ENCODE peak calls at places on chromosomes 16 and 17, in five cellular contexts. C is dorsolateral prefrontal cortex, L is mammary epithelial cell, V is HepG2, H is mucosa of descending colon. S is an unnamed sample.

GRCh38 chr17:48520631-48521045 is 10.2 kb downstream of the HOXB1 start:
- DNase-seq in H (no peak), V (no peak), C (no peak), L (no peak), S (no peak)

GRCh38 chr17:78967782-78968362 is 11.9 kb downstream of the LGALS3BP start:
- DNase-seq in V (no peak), H (no peak), L (no peak), C (no peak), S (no peak)

GRCh38 chr17:7177954-7178477 is 1.2 kb downstream of the ASGR1 start:
- DNase-seq in H (no peak), V (peak), L (no peak), C (no peak), S (peak)

GRCh38 chr17:48575066-48575582 is 3.0 kb downstream of the HOXB4 start:
- DNase-seq in C (no peak), H (no peak), V (no peak), L (peak), S (no peak)

GRCh38 chr16:87343753-87344050 is 26.5 kb upstream of the C16orf95 start:
- DNase-seq in L (no peak), C (no peak), H (no peak), V (no peak), S (no peak)

GRCh38 chr16:50741225-50741807 is 570 bp upstream of the CYLD start:
- DNase-seq in L (peak), V (no peak), H (peak), C (no peak), S (no peak)

GRCh38 chr16:19882186-19882585 is 2.5 kb downstream of the GPRC5B start:
- DNase-seq in H (no peak), C (no peak), L (no peak), V (no peak), S (no peak)

GRCh38 chr16:31456988-31457360 is 2.3 kb upstream of the ARMC5 start:
- DNase-seq in V (no peak), C (no peak), L (no peak), H (peak), S (no peak)

GRCh38 chr17:59766486-59766885 is 59.0 kb downstream of the VMP1 start:
- DNase-seq in L (no peak), H (no peak), V (no peak), C (no peak), S (no peak)

GRCh38 chr16:84841787-84842300 is 22.1 kb downstream of the CRISPLD2 start:
- DNase-seq in V (no peak), H (peak), C (no peak), L (peak), S (peak)

GRCh38 chr16:69276143-69277115 is 34.7 kb upstream of the VPS4A start:
- DNase-seq in H (no peak), L (no peak), V (no peak), C (no peak), S (no peak)

GRCh38 chr16:26005336-26005735 is 313.6 kb downstream of the HS3ST4 start:
- DNase-seq in C (no peak), H (no peak), L (no peak), V (no peak), S (no peak)

DNA sequence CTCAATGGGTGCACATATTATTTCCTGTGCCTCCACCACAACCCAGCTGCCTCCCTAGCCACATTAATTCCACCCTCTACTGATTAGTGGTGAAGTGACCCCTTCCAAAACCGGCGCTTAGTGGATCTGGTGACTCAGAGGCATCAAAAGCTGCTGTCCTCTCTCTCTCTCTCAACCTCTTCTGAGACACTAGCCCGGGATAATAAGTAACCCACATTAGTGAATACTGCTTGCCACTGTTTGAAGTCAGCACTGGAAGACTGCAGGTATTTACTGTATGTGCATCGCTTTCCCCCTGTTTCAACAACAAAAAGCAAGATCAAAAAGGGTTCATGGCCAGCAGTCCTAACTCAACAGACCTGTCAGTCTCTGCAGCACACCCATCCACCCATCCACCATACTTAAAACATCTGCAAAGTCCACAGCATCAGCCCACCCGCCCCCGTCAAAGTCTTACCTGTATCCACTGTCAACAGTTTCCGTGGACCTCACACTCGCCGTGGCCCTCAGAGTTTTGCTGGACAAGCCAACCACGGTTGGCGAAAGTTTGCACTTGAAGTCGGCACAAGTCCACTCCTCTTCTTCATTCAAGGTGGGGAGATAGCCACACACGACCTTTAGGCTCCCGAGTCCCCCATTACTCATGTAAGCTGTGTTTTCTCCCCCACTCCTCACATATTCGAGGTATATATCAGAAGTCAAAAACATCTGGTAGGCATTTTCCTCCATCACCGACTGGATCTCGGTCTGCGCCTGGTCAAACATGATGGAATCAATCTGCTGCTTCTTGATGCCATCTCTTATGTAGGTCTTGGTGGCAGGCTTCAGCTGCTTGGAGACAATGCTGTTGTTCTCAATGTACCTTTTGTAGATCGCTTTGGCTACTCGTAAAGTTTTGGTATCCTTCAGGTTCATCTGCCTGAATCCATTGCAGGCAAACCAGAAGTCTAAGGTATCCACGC is 3.8 kb downstream of the AXIN2 start:
- DNase-seq in L (no peak), H (peak), C (no peak), V (peak), S (peak)
- H3K4me3 ChIP-seq in L (no peak), H (no peak), C (no peak), V (no peak), S (peak)

DNA sequence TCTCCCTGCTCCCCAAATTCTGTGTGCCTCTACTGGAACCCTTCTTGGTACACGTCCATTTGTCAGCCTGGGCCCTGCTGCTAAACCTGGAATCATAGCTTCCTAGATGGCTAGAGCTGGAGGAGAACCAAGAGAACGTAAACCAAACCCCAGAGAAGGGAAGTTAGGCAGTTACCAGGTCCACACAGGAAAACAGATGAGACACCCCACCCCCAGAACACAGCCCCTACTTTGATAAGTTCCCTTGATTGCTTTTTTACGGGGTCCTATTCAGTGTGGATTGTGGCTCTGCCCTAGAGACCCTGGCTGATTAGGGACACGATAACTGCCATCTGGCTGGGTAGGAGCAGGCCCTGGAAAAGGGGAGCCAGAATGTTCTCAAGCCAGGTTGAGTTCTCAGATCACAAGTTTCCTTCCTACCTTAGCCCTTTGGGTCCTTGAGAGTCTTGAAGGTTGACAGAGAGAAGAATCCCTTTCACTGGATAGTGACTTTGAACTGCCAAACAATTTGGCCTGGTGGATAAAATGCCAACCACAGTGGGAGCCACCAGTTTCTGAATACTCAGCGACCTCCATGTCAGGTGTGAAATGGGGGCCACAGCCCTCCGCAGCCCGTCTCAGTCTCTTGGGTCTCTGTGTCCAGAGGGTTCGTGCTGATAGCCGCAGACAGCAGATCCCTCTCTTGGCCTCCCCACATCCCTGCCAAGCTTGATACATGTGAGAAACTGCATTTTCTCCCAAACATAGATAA is 7.9 kb downstream of the TBX4 start:
- DNase-seq in H (no peak), L (no peak), C (no peak), V (no peak), S (no peak)
- H3K4me3 ChIP-seq in H (no peak), L (no peak), C (no peak), V (peak), S (no peak)

GRCh38 chr17:75410141-75410540 is 4.7 kb upstream of the GRB2 start:
- DNase-seq in L (no peak), H (no peak), V (no peak), C (no peak), S (no peak)

GRCh38 chr17:75416006-75416405 is 10.5 kb upstream of the GRB2 start:
- DNase-seq in V (no peak), H (no peak), L (no peak), C (no peak), S (no peak)

GRCh38 chr17:75414488-75414887 is 9.0 kb upstream of the GRB2 start:
- DNase-seq in H (no peak), C (no peak), V (no peak), L (no peak), S (no peak)

GRCh38 chr17:75411328-75412067 is 6.0 kb upstream of the GRB2 start:
- DNase-seq in V (no peak), L (no peak), C (no peak), H (no peak), S (no peak)

DNA sequence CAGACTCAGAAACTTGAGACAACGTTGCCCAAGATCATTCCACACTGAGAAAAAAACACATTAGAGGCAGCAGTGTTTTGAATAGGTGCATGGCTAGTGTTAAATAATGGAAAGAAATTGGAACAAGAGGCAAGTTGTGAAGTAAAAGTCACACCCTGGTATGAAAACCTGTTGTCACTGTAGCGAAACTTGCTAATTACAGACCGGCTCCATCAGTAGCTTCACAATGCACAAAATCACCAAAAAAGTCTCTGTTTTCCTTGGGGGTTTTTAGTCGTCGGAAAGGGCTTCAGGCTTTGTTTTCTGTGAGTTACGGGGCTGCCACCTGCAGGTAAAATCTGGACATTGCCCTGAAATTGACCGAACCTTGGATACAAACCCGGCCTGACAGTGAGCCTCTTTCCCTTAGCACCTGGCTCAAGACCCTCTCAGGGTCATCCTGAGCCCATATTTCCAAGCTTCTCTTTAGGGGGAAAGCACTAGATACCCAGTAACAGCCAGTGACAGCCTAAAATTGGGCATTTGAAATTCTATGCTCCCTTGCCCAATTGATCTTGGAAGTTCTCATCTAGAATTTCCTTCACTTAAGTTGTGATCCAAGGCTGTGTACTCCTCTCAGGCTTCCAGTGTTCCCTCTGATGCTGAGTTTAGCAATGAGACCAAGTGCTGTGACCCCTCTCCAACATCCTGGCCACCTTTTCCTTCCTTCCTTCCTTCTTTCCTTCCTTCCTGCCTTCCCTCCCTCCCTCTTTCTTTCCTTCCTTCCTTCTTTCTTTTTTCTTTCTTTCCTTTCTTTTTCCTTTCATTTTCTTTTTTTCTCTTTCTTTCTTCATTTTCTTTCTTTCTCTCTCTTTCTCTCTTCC is 7.2 kb upstream of the GRB2 start:
- DNase-seq in C (peak), L (peak), H (peak), V (peak), S (peak)
- H3K4me3 ChIP-seq in C (peak), L (no peak), H (no peak), V (peak), S (peak)

GRCh38 chr16:27903046-27903655 is 160.4 kb downstream of the GSG1L start:
- DNase-seq in V (no peak), H (no peak), C (no peak), L (no peak), S (no peak)

GRCh38 chr16:27902551-27902950 is 161.0 kb downstream of the GSG1L start:
- DNase-seq in C (no peak), V (no peak), L (no peak), H (no peak), S (no peak)

GRCh38 chr16:27894441-27894840 is 169.1 kb downstream of the GSG1L start:
- DNase-seq in C (no peak), L (no peak), V (no peak), H (no peak), S (no peak)

GRCh38 chr16:27901956-27902355 is 161.6 kb downstream of the GSG1L start:
- DNase-seq in V (no peak), H (no peak), L (no peak), C (no peak), S (no peak)

DNA sequence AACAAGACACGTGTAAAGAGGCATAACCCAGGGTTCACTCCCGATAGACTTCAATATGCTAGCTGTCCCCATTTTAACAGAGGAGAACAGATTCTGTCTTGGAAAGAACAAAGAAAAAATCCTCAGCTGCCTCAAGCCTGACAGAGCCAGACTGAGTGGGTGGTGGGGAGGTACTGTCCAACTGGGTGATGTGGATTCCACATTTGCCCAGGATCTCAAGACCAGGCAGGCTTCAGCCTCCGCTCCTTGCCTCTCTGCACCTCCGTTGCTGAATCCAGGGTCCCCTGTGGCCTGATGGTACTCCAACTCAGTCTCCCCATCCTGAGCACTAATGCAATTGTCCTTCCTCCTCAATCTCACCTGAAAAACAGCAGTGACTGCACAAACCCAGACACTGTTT is 163.8 kb downstream of the GSG1L start:
- DNase-seq in C (no peak), V (no peak), H (no peak), L (no peak), S (no peak)
- H3K4me3 ChIP-seq in C (no peak), V (no peak), H (no peak), L (no peak), S (no peak)

GRCh38 chr17:29929006-29929543 is 953 bp downstream of the SSH2 start:
- DNase-seq in C (no peak), V (peak), L (peak), H (peak), S (no peak)

GRCh38 chr17:29933379-29933778 is 3.4 kb upstream of the SSH2 start:
- DNase-seq in H (no peak), V (peak), L (peak), C (no peak), S (peak)

GRCh38 chr17:29930399-29931010 is 477 bp upstream of the SSH2 start:
- DNase-seq in L (peak), C (no peak), H (peak), V (peak), S (no peak)

GRCh38 chr17:29929544-29930398 is at the start of gene SSH2:
- DNase-seq in V (peak), H (peak), C (peak), L (peak), S (peak)

GRCh38 chr17:29931253-29931932 is 1.4 kb upstream of the SSH2 start:
- DNase-seq in H (peak), V (peak), L (peak), C (peak), S (peak)
- H3K4me3 ChIP-seq in H (no peak), V (peak), L (no peak), C (peak), S (peak)

DNA sequence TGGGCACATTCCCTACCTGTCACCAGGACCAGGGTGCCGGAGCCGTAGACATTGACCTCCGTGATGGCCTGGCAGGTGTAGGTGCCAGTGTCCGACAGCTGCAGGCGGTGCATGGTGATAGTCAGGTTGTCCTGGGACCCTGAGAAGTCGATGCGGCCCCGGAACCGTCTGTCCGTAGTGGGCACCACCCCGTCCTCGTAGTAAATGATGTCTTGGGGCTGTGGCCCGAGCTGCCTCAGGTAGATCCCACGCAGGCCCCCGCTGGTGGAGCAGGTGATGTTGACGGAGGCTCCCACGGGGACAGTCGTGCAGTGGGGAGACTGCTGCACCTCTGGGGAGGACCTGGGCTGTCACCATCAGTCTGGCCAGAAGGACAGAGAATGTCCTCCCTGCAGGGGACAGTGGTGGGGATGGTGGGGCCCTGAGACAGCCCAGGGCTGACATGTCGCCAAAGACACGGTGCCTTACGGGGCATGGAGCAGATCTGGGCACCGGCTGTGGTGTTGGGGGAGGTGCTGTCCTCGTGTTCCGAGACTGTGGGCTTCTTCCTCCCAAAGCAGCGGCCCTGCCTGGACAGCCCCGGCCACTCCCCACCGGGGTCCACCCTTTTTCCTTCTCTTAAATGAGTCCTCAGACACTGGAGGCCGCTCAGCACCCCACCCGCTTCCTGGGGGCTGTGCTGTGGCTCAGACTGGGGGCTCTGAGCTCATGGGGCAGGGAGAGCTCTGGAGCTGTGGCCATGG is 586 bp downstream of the CD7 start:
- DNase-seq in V (no peak), H (no peak), L (no peak), C (no peak), S (no peak)
- H3K4me3 ChIP-seq in V (peak), H (no peak), L (no peak), C (no peak), S (no peak)

GRCh38 chr17:74148446-74148845 is 55.0 kb upstream of the RPL38 start:
- DNase-seq in L (no peak), C (no peak), H (no peak), V (no peak), S (no peak)
- H3K4me3 ChIP-seq in L (no peak), C (no peak), H (no peak), V (no peak), S (no peak)

GRCh38 chr17:28861393-28862203 is 6.8 kb downstream of the ERAL1 start:
- DNase-seq in L (no peak), C (no peak), H (no peak), V (no peak), S (peak)
- H3K4me3 ChIP-seq in L (no peak), C (no peak), H (no peak), V (no peak), S (no peak)